ENCODE peak calls at places on chromosomes 4 and X, in nine cellular contexts. W is right lobe of liver, M is body of pancreas, Q is IMR-90, B is K562, K is A549, V is HCT116, F is heart left ventricle, N is HepG2. H is an unnamed sample.

GRCh38 chr4:961651-962230 is 11.6 kb downstream of the DGKQ start:
- ATAC-seq in V (no peak), N (no peak), B (no peak), M (no peak), Q (no peak), W (no peak), F (no peak), K (no peak), H (no peak)

GRCh38 chrX:23554304-23554703 is 113.0 kb upstream of the PRDX4 start:
- ATAC-seq in M (peak), Q (peak), W (peak), V (peak), B (peak), F (no peak), K (peak), N (peak), H (no peak)

GRCh38 chr4:154004859-154005520 is 216.1 kb upstream of the SFRP2 start:
- ATAC-seq in N (no peak), V (no peak), B (no peak), W (no peak), M (peak), K (no peak), Q (no peak), F (no peak), H (peak)

GRCh38 chr4:1489639-1489995 is 83.4 kb upstream of the NKX1-1 start:
- ATAC-seq in V (no peak), Q (no peak), W (no peak), M (no peak), B (no peak), N (no peak), F (no peak), K (no peak), H (no peak)

GRCh38 chrX:54794795-54795194 is 3.3 kb downstream of the ITIH6 start:
- ATAC-seq in K (no peak), W (peak), N (peak), F (no peak), M (no peak), Q (no peak), B (no peak), V (no peak), H (no peak)

GRCh38 chr4:55030606-55031005 is 94.8 kb downstream of the KDR start:
- ATAC-seq in K (no peak), B (no peak), W (no peak), M (peak), V (no peak), F (no peak), Q (no peak), N (no peak), H (no peak)

GRCh38 chrX:153913701-153914100 is 9.2 kb downstream of the AVPR2 start:
- ATAC-seq in V (no peak), B (no peak), Q (no peak), K (no peak), N (no peak), F (no peak), M (no peak), W (no peak), H (no peak)

GRCh38 chrX:3663576-3664290 is 49.7 kb downstream of the PRKX start:
- ATAC-seq in B (no peak), V (no peak), F (peak), N (no peak), W (peak), M (no peak), Q (no peak), K (no peak), H (peak)

GRCh38 chr4:137531951-137532868 is at the start of gene PCDH18:
- ATAC-seq in V (no peak), W (peak), K (peak), B (no peak), M (peak), F (peak), N (no peak), Q (peak), H (peak)

GRCh38 chrX:104122829-104123228 is 10.5 kb downstream of the ZCCHC18 start:
- ATAC-seq in N (no peak), M (no peak), K (no peak), Q (no peak), B (no peak), W (no peak), V (no peak), F (no peak), H (no peak)

GRCh38 chrX:44105228-44105913 is 132.2 kb upstream of the NDP start:
- ATAC-seq in F (no peak), N (no peak), K (no peak), W (no peak), Q (no peak), M (no peak), V (no peak), B (no peak), H (no peak)

GRCh38 chr4:70619778-70620177 is 8.8 kb upstream of the ENAM start:
- ATAC-seq in Q (no peak), M (no peak), B (no peak), V (no peak), N (no peak), K (no peak), F (no peak), W (no peak), H (no peak)

GRCh38 chr4:130395871-130396270 is 1299.9 kb downstream of the C4orf33 start:
- ATAC-seq in V (no peak), B (no peak), M (no peak), F (no peak), W (no peak), K (no peak), N (no peak), Q (peak), H (no peak)

GRCh38 chr4:143352052-143352451 is 15.4 kb downstream of the GAB1 start:
- ATAC-seq in B (no peak), Q (no peak), M (peak), N (no peak), W (no peak), K (no peak), V (no peak), F (peak), H (no peak)

GRCh38 chrX:153725832-153726285 is 1.2 kb downstream of the ABCD1 start:
- ATAC-seq in M (no peak), V (no peak), F (no peak), N (no peak), W (no peak), K (no peak), Q (no peak), B (no peak), H (no peak)

GRCh38 chrX:135327299-135327698 is 18.0 kb downstream of the ETDC start:
- ATAC-seq in Q (peak), B (no peak), N (no peak), F (no peak), W (no peak), M (no peak), V (no peak), K (no peak), H (no peak)

GRCh38 chr4:182829196-182829595 is 88.0 kb downstream of the DCTD start:
- ATAC-seq in F (no peak), Q (no peak), N (no peak), W (no peak), B (no peak), M (no peak), V (no peak), K (no peak), H (no peak)

GRCh38 chr4:67580577-67580976 is 22.1 kb downstream of the STAP1 start:
- ATAC-seq in Q (no peak), M (no peak), F (no peak), B (no peak), N (no peak), V (no peak), K (no peak), W (no peak), H (no peak)

GRCh38 chr4:113955948-113956347 is 23.5 kb downstream of the ARSJ start:
- ATAC-seq in K (no peak), F (no peak), B (no peak), W (peak), Q (no peak), M (no peak), N (no peak), V (no peak), H (no peak)

GRCh38 chr4:152462047-152462446 is 73.8 kb downstream of the FBXW7 start:
- ATAC-seq in N (peak), W (peak), F (peak), K (no peak), V (no peak), Q (no peak), M (no peak), B (no peak), H (no peak)

GRCh38 chr4:139665079-139665689 is 435 bp upstream of the MGST2 start:
- ATAC-seq in F (no peak), V (peak), Q (no peak), B (no peak), K (no peak), W (no peak), M (no peak), N (no peak), H (no peak)

GRCh38 chr4:121256887-121257426 is 92.8 kb upstream of the TNIP3 start:
- ATAC-seq in N (no peak), Q (no peak), M (no peak), W (no peak), B (no peak), F (no peak), K (no peak), V (no peak), H (no peak)

GRCh38 chrX:152821145-152821765 is 9.3 kb downstream of the CETN2 start:
- ATAC-seq in W (peak), B (peak), M (no peak), Q (peak), F (no peak), N (peak), V (peak), K (peak), H (no peak)

GRCh38 chrX:45781901-45782553 is 581.4 kb upstream of the DIPK2B start:
- ATAC-seq in B (peak), V (peak), W (peak), K (peak), Q (peak), M (peak), N (peak), F (peak), H (no peak)

GRCh38 chrX:140815868-140816267 is 106.3 kb downstream of the LINC00632 start:
- ATAC-seq in B (no peak), K (no peak), W (no peak), F (no peak), N (no peak), Q (no peak), V (no peak), M (no peak), H (no peak)

GRCh38 chrX:46959985-46960700 is 47.9 kb downstream of the JADE3 start:
- ATAC-seq in M (no peak), F (no peak), Q (no peak), W (peak), B (no peak), N (no peak), V (no peak), K (peak), H (no peak)

GRCh38 chr4:39635023-39635422 is 3.6 kb downstream of the SMIM14 start:
- ATAC-seq in V (no peak), K (no peak), N (no peak), Q (no peak), F (no peak), B (no peak), W (no peak), M (no peak), H (no peak)

GRCh38 chr4:39641451-39641850 is 2.8 kb upstream of the SMIM14 start:
- ATAC-seq in N (no peak), B (no peak), K (no peak), V (no peak), M (no peak), F (no peak), W (no peak), Q (no peak), H (no peak)

GRCh38 chr4:39636786-39637185 is 1.9 kb downstream of the SMIM14 start:
- ATAC-seq in V (no peak), M (no peak), W (peak), B (no peak), F (no peak), N (no peak), Q (no peak), K (no peak), H (no peak)

GRCh38 chr4:39637572-39638357 is 900 bp downstream of the SMIM14 start:
- ATAC-seq in V (peak), M (peak), W (peak), F (peak), N (peak), Q (peak), K (peak), B (peak), H (no peak)

GRCh38 chr4:39638358-39639239 is at the start of gene SMIM14:
- ATAC-seq in V (peak), F (peak), K (peak), W (peak), B (peak), N (peak), M (peak), Q (peak), H (peak)
- TF ChIP-seq POLR2A in V (peak), F (peak), K (peak), W (peak), B (peak), N (peak), M (peak), Q (peak), H (peak)

GRCh38 chrX:734411-734810 is 103.8 kb downstream of the SHOX start:
- ATAC-seq in V (no peak), N (no peak), B (no peak), W (no peak), M (no peak), Q (no peak), F (no peak), K (no peak), H (no peak)

DNA sequence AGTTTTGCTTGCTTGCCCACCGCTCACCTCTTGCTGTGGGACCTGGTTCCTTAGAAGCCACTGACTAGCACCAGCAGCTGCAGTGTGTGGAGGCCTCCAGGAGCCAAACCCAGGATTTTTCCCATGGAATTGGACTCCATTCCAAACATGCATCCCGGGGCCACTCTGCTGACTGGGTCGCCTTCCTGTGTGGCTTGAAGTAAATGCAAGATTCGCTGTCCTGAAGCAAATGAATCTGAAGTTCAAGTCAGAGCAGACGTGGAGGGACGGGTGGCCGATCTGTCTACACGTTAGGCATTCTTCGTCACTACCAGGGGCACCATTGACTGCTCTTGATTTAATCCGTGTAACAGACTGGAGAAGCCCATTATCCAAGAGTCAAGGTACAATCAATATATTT is 109.0 kb downstream of the SHOX start:
- ATAC-seq in K (no peak), M (no peak), W (no peak), Q (no peak), F (no peak), V (no peak), B (no peak), N (no peak), H (no peak)
- TF ChIP-seq POLR2A in K (no peak), M (no peak), W (no peak), Q (no peak), F (no peak), V (no peak), B (no peak), N (no peak), H (no peak)

GRCh38 chr4:52016985-52017384 is 3.2 kb downstream of the LRRC66 start:
- ATAC-seq in W (no peak), B (no peak), V (no peak), N (no peak), F (no peak), Q (no peak), K (no peak), M (no peak), H (no peak)

GRCh38 chr4:52014903-52015302 is 5.3 kb downstream of the LRRC66 start:
- ATAC-seq in Q (no peak), W (no peak), V (no peak), F (no peak), B (no peak), M (no peak), K (no peak), N (peak), H (no peak)

GRCh38 chr4:52017809-52018208 is 2.4 kb downstream of the LRRC66 start:
- ATAC-seq in M (no peak), N (no peak), B (no peak), Q (no peak), W (no peak), K (no peak), V (no peak), F (no peak), H (no peak)

GRCh38 chr4:52015366-52015765 is 4.8 kb downstream of the LRRC66 start:
- ATAC-seq in V (no peak), B (peak), M (no peak), F (no peak), K (no peak), N (peak), Q (peak), W (peak), H (no peak)

DNA sequence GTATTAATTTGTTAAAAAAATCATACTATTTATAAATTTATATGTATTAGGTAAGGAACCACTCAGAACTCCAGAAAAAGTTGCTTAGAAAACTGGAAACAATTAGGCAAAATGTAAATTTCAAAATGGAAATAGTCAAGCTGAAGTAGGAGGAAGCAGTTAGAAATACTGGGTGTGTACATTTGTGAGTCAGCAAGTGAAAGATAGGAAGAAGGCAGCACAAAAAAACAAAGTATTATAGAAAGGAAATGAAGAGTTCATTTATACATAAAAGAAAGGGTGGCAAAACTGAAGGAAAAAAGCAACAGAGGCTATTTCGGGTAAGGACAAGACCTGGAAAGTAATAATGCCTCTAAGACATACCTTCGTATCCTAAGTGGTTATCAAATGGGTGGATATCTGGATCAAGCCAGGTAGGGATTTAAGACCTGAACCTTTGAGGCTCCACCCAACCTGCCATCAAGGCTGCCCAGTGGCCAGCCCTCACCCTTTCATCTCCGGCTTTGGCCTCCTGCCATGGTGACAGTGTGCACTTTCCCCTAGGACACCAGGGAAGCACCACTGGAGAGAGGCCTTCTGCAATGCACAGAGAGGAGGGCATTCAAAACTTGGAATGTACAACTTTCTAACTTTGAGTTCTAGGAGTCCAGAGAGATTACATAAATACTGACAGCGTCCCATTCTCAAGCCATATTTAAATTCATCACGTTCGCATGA is at the start of gene LRRC66:
- ATAC-seq in F (no peak), K (no peak), Q (peak), V (peak), W (peak), M (no peak), N (peak), B (no peak), H (no peak)
- TF ChIP-seq POLR2A in F (no peak), K (no peak), Q (no peak), V (no peak), W (no peak), M (no peak), N (no peak), B (no peak), H (no peak)

GRCh38 chr4:185672618-185673017 is 137.3 kb upstream of the PDLIM3 start:
- ATAC-seq in Q (no peak), K (no peak), M (no peak), B (no peak), N (no peak), V (no peak), W (no peak), F (no peak), H (peak)
- TF ChIP-seq POLR2A in Q (no peak), K (no peak), M (no peak), B (no peak), N (no peak), V (no peak), W (no peak), F (no peak), H (no peak)

DNA sequence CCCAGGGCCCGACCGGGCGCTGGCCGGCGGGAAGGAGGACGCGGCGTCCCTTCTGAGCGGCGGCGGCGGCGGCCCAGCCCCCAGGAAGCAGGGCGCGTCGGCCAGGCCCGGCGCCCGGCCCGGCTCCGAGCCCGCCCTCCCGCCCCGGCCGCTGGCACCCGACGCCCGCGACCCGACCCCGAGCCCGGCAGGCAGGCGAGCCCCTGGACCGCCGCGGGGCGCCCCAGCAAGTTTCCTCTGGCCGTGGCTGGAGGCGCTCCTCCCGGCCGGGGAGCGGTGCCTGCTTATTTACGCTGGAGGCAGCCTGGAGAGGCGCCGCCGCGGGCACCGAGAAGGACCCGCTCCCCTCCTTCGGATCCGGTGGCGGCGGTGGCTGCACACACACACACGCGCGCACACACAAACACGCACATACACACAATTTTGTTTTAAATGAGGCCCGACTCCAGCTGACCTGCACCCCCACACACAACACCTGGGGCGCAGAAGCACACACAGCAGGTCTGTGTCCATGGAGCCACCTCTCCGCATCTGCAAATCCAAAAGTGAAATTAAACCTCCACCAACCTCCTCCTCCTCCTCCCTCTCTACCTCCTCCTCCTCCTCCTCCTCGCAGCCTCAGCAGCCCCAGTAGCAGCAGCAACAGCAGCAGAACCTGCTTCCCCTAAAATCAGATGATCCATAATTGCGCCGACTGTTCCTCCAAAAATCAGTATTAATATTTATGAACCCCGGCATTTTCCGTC is 662 bp downstream of the IRF2 start:
- ATAC-seq in V (peak), Q (peak), K (no peak), N (no peak), W (peak), B (peak), M (peak), F (peak), H (peak)
- TF ChIP-seq POLR2A in V (no peak), Q (no peak), K (no peak), N (no peak), W (no peak), B (no peak), M (no peak), F (no peak), H (no peak)